ENCODE peak calls at places on chromosomes 13 and 19, in four cellular contexts. X, B, G and O are unnamed samples. For H3K4me1, the result is how much of the 10 kb centered on the place peaks cover.

GRCh38 chr19:28319208-28319607 is 893.7 kb downstream of the UQCRFS1 start:
- DNase-seq in X (no peak), B (no peak), G (no peak), O (no peak)

GRCh38 chr19:50250450-50251136 is 47.2 kb downstream of the MYH14 start:
- DNase-seq in X (no peak), B (no peak), G (no peak), O (no peak)

GRCh38 chr19:18697680-18698079 is 14.2 kb downstream of the CRTC1 start:
- DNase-seq in X (no peak), B (no peak), G (no peak), O (peak)

GRCh38 chr13:50588736-50589135 is 254.8 kb downstream of the DLEU7 start:
- DNase-seq in X (no peak), B (no peak), G (no peak), O (no peak)

GRCh38 chr19:7515471-7516226 is at the start of gene ZNF358:
- DNase-seq in X (peak), B (peak), G (peak), O (peak)

GRCh38 chr19:31144471-31144870 is 204.8 kb downstream of the TSHZ3 start:
- DNase-seq in X (no peak), B (no peak), G (no peak), O (no peak)

GRCh38 chr13:76783798-76784197 is 102.4 kb downstream of the KCTD12 start:
- DNase-seq in X (no peak), B (no peak), G (no peak), O (no peak)

GRCh38 chr19:1168877-1169791 is 4.9 kb downstream of the SBNO2 start:
- DNase-seq in X (peak), B (no peak), G (peak), O (no peak)

GRCh38 chr19:47490031-47490430 is 6.0 kb upstream of the KPTN start:
- DNase-seq in X (no peak), B (no peak), G (peak), O (no peak)

GRCh38 chr13:111005808-111006494 is 91.1 kb upstream of the ANKRD10 start:
- DNase-seq in X (peak), B (peak), G (peak), O (peak)

GRCh38 chr13:73058432-73058740 is 419 bp upstream of the KLF5 start:
- DNase-seq in X (no peak), B (no peak), G (no peak), O (no peak)

GRCh38 chr13:108700421-108701170 is 71.2 kb downstream of the MYO16 start:
- DNase-seq in X (no peak), B (no peak), G (no peak), O (no peak)

GRCh38 chr13:112569771-112570288 is 18.1 kb downstream of the TUBGCP3 start:
- DNase-seq in X (no peak), B (no peak), G (no peak), O (no peak)

GRCh38 chr13:95212962-95213850 is 88.0 kb downstream of the ABCC4 start:
- DNase-seq in X (no peak), B (no peak), G (no peak), O (no peak)

GRCh38 chr19:2429917-2430570 is 2.7 kb upstream of the TIMM13 start:
- DNase-seq in X (no peak), B (no peak), G (no peak), O (no peak)

GRCh38 chr13:24038846-24039330 is 121.6 kb upstream of the SPATA13 start:
- DNase-seq in X (no peak), B (no peak), G (no peak), O (no peak)

GRCh38 chr13:74290324-74290773 is 156.1 kb upstream of the KLF12 start:
- DNase-seq in X (peak), B (no peak), G (no peak), O (no peak)

GRCh38 chr19:48678201-48678600 is 5.4 kb upstream of the NTN5 start:
- DNase-seq in X (no peak), B (no peak), G (no peak), O (no peak)

GRCh38 chr19:45952691-45953505 is 20.8 kb downstream of the NOVA2 start:
- DNase-seq in X (no peak), B (no peak), G (peak), O (peak)

GRCh38 chr19:14517840-14518505 is at the start of gene DNAJB1:
- DNase-seq in X (peak), B (peak), G (peak), O (peak)

GRCh38 chr19:4976412-4977298 is 7.7 kb downstream of the KDM4B start:
- DNase-seq in X (peak), B (peak), G (peak), O (peak)

GRCh38 chr13:50438351-50438750 is 405.1 kb downstream of the DLEU7 start:
- DNase-seq in X (no peak), B (no peak), G (no peak), O (no peak)

GRCh38 chr19:44552324-44552723 is 22.8 kb upstream of the CEACAM20 start:
- DNase-seq in X (no peak), B (no peak), G (no peak), O (no peak)

GRCh38 chr13:77429320-77430142 is 102.6 kb upstream of the MYCBP2 start:
- DNase-seq in X (no peak), B (no peak), G (no peak), O (no peak)

GRCh38 chr19:10362259-10362658 is 18.1 kb downstream of the TYK2 start:
- DNase-seq in X (no peak), B (no peak), G (no peak), O (no peak)

GRCh38 chr13:44759222-44759721 is 183.1 kb upstream of the TSC22D1 start:
- DNase-seq in X (no peak), B (no peak), G (no peak), O (no peak)

GRCh38 chr19:47541507-47541906 is 26.6 kb upstream of the NAPA start:
- DNase-seq in X (no peak), B (no peak), G (no peak), O (no peak)

GRCh38 chr13:104534847-104535246 is 1468.6 kb upstream of the SLC10A2 start:
- DNase-seq in X (no peak), B (no peak), G (no peak), O (no peak)

GRCh38 chr13:50911051-50911690 is 1.6 kb downstream of the RNASEH2B start:
- DNase-seq in X (no peak), B (no peak), G (no peak), O (no peak)

GRCh38 chr13:75305057-75305456 is 176.9 kb downstream of the TBC1D4 start:
- DNase-seq in X (no peak), B (no peak), G (no peak), O (no peak)

GRCh38 chr19:49151339-49152217 is 3.6 kb downstream of the HRC start:
- DNase-seq in X (peak), B (no peak), G (peak), O (peak)

GRCh38 chr13:110089815-110090214 is 217.1 kb downstream of the COL4A1 start:
- DNase-seq in X (no peak), B (no peak), G (no peak), O (no peak)

GRCh38 chr19:33862991-33863390 is 66.3 kb downstream of the KCTD15 start:
- DNase-seq in X (no peak), B (no peak), G (no peak), O (no peak)

GRCh38 chr13:48178126-48178525 is 54.9 kb upstream of the ITM2B start:
- DNase-seq in X (no peak), B (no peak), G (no peak), O (no peak)

GRCh38 chr13:30334663-30335386 is 27.5 kb upstream of the KATNAL1 start:
- DNase-seq in X (no peak), B (no peak), G (no peak), O (no peak)

GRCh38 chr13:113350065-113350937 is 13.6 kb downstream of the GRTP1 start:
- DNase-seq in X (no peak), B (no peak), G (peak), O (no peak)

GRCh38 chr13:86464193-86464592 is 665.0 kb upstream of the SLITRK6 start:
- DNase-seq in X (no peak), B (no peak), G (no peak), O (no peak)

GRCh38 chr13:50635504-50635903 is 208.0 kb downstream of the DLEU7 start:
- DNase-seq in X (peak), B (peak), G (no peak), O (no peak)

GRCh38 chr13:79328510-79328909 is 77.5 kb downstream of the RBM26 start:
- DNase-seq in X (no peak), B (no peak), G (no peak), O (no peak)
- TF ChIP-seq CTCF in X (no peak), B (no peak), G (no peak), O (no peak)

GRCh38 chr19:40278361-40279045 is 6.6 kb downstream of the AKT2 start:
- DNase-seq in X (peak), B (no peak), G (no peak), O (no peak)

GRCh38 chr19:40280608-40281221 is 4.4 kb downstream of the AKT2 start:
- DNase-seq in X (no peak), B (no peak), G (peak), O (peak)

GRCh38 chr19:40277356-40277755 is 7.8 kb downstream of the AKT2 start:
- DNase-seq in X (no peak), B (no peak), G (no peak), O (no peak)

GRCh38 chr19:40279761-40280607 is 5.2 kb downstream of the AKT2 start:
- DNase-seq in X (no peak), B (no peak), G (no peak), O (no peak)

GRCh38 chr19:40279120-40279551 is 6.0 kb downstream of the AKT2 start:
- DNase-seq in X (peak), B (peak), G (peak), O (peak)
- H3K4me1 ChIP-seq in X (half or more), B (half or more), G (half or more), O (half or more)

GRCh38 chr19:35657904-35658700 is 8.2 kb upstream of the UPK1A start:
- DNase-seq in X (no peak), B (no peak), G (no peak), O (no peak)

GRCh38 chr19:35665604-35666003 is 713 bp upstream of the UPK1A start:
- DNase-seq in X (no peak), B (no peak), G (no peak), O (no peak)

GRCh38 chr19:35663981-35664380 is 2.3 kb upstream of the UPK1A start:
- DNase-seq in X (no peak), B (no peak), G (no peak), O (no peak)

GRCh38 chr19:35665157-35665556 is 1.2 kb upstream of the UPK1A start:
- DNase-seq in X (no peak), B (no peak), G (no peak), O (no peak)

DNA sequence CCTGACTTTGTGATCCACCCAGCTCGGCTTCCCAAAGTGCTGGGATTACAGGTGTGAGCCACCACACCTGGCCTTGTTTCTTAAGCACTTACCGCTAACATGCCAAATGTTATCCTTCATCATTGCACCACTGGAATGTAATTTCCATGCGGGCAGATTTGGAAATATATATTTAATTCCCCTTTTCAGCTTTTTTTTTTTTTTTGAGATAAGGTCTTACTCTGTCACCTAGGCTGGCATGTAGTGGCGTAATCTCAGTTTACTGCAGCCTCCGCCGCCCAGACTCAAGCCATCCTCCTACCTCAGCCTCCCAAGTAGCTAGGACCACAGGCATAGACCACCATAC is 4.3 kb upstream of the UPK1A start:
- DNase-seq in X (no peak), B (no peak), G (no peak), O (no peak)
- H3K27ac ChIP-seq in X (no peak), B (no peak), G (no peak), O (no peak)

DNA sequence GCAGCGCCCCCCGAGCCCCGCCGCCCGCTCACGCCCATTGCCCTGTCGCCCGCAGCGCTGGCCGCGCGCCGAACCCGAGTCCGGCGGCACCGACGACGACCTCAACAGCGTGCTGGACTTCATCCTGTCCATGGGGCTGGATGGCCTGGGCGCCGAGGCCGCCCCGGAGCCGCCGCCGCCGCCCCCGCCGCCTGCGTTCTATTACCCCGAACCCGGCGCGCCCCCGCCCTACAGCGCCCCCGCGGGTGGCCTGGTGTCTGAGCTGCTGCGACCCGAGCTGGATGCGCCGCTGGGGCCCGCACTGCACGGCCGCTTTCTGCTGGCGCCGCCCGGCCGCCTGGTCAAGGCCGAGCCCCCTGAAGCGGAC is 518 bp downstream of the KLF2 start:
- DNase-seq in X (no peak), B (no peak), G (no peak), O (peak)
- TF ChIP-seq CTCF in X (peak), B (no peak), G (peak), O (peak)

GRCh38 chr19:38685666-38686529 is 38.4 kb downstream of the ACTN4 start:
- DNase-seq in X (no peak), B (no peak), G (no peak), O (no peak)
- H3K4me1 ChIP-seq in X (under half), B (half or more), G (half or more), O (half or more)

GRCh38 chr19:3614858-3615505 is 8.3 kb upstream of the TBXA2R start:
- DNase-seq in X (no peak), B (no peak), G (no peak), O (no peak)

GRCh38 chr19:3611841-3612240 is 5.2 kb upstream of the TBXA2R start:
- DNase-seq in X (no peak), B (no peak), G (no peak), O (no peak)

GRCh38 chr19:3613765-3614661 is 7.3 kb upstream of the TBXA2R start:
- DNase-seq in X (no peak), B (no peak), G (no peak), O (no peak)

GRCh38 chr19:3612330-3612729 is 5.7 kb upstream of the TBXA2R start:
- DNase-seq in X (no peak), B (no peak), G (no peak), O (no peak)

GRCh38 chr19:3612901-3613741 is 6.4 kb upstream of the TBXA2R start:
- DNase-seq in X (no peak), B (no peak), G (no peak), O (no peak)
- H3K27ac ChIP-seq in X (no peak), B (no peak), G (no peak), O (no peak)

GRCh38 chr13:99295488-99296252 is 11.5 kb downstream of the GPR183 start:
- DNase-seq in X (no peak), B (no peak), G (no peak), O (no peak)
- TF ChIP-seq CTCF in X (no peak), B (no peak), G (no peak), O (no peak)

GRCh38 chr19:37938379-37938778 is 31.4 kb downstream of the SIPA1L3 start:
- DNase-seq in X (no peak), B (no peak), G (no peak), O (no peak)

GRCh38 chr19:37936886-37937285 is 29.9 kb downstream of the SIPA1L3 start:
- DNase-seq in X (no peak), B (no peak), G (no peak), O (no peak)

GRCh38 chr19:37935341-37935740 is 28.3 kb downstream of the SIPA1L3 start:
- DNase-seq in X (no peak), B (no peak), G (no peak), O (no peak)

GRCh38 chr19:37933965-37934364 is 27.0 kb downstream of the SIPA1L3 start:
- DNase-seq in X (no peak), B (no peak), G (peak), O (peak)

DNA sequence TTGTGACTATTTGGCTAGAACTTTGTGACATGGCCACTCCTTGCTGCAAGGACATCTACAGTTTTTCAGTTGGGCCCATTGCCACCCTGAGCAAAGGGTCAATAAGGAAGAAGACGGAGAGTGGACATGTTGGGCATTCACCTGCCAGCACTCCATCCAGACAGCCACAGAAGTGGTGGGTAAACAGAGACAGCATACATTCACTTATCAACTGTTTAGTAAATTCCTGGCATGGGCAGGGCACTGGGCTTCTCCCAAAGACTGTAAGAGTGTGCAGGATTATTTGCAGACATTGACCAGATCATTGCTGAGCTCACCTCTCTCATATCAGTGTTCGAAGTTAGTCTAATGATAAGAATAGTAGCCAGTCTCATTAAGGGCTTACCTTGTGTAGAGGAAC is 29.2 kb downstream of the SIPA1L3 start:
- DNase-seq in X (no peak), B (no peak), G (no peak), O (no peak)
- H3K4me1 ChIP-seq in X (under half), B (under half), G (under half), O (under half)

GRCh38 chr19:13135068-13136062 is 14.8 kb downstream of the STX10 start:
- DNase-seq in X (no peak), B (no peak), G (no peak), O (no peak)

GRCh38 chr19:13132471-13133166 is 14.6 kb downstream of the NACC1 start:
- DNase-seq in X (no peak), B (no peak), G (no peak), O (no peak)

GRCh38 chr19:13137290-13137794 is 12.8 kb downstream of the STX10 start:
- DNase-seq in X (no peak), B (no peak), G (no peak), O (no peak)

GRCh38 chr19:13133241-13133870 is 15.3 kb downstream of the NACC1 start:
- DNase-seq in X (no peak), B (no peak), G (no peak), O (no peak)

GRCh38 chr19:13134626-13135025 is 15.5 kb downstream of the STX10 start:
- DNase-seq in X (no peak), B (no peak), G (no peak), O (no peak)
- H3K27ac ChIP-seq in X (no peak), B (no peak), G (no peak), O (peak)

GRCh38 chr13:59133903-59134302 is 1029.8 kb downstream of the DIAPH3 start:
- DNase-seq in X (no peak), B (no peak), G (no peak), O (no peak)
- TF ChIP-seq CTCF in X (no peak), B (no peak), G (no peak), O (no peak)